ENCODE peak calls at places on chromosome 22, in seven cellular contexts. O is bronchial epithelial cell, X is coronary artery, H is stomach, G is AG10803, Y is IMR-90, B is body of pancreas. T is an unnamed sample.

GRCh38 chr22:43811777-43812148 is 342 bp downstream of the EFCAB6 start:
- DNase-seq in O (peak; percentile 56), X (no peak), H (no peak), G (peak; percentile 42), Y (peak; percentile 61), B (no peak), T (peak; percentile 16)

GRCh38 chr22:46280999-46281623 is 13.3 kb downstream of the TTC38 start:
- DNase-seq in O (no peak), X (no peak), H (no peak), G (no peak), Y (no peak), B (no peak), T (no peak)

GRCh38 chr22:40769761-40770160 is 49.4 kb downstream of the SLC25A17 start:
- DNase-seq in O (no peak), X (no peak), H (no peak), G (no peak), Y (no peak), B (no peak), T (no peak)

GRCh38 chr22:32080904-32081303 is 37.8 kb downstream of the SLC5A1 start:
- DNase-seq in O (peak; percentile 61), X (no peak), H (peak; percentile 45), G (peak; percentile 53), Y (peak; percentile 47), B (peak; percentile 39), T (peak; percentile 64)

GRCh38 chr22:34429314-34429713 is 509.0 kb upstream of the LARGE1 start:
- DNase-seq in O (peak; percentile 67), X (no peak), H (no peak), G (no peak), Y (no peak), B (no peak), T (no peak)

GRCh38 chr22:36546932-36547331 is 18.0 kb upstream of the EIF3D start:
- DNase-seq in O (peak; percentile 96), X (no peak), H (no peak), G (peak; percentile 67), Y (peak; percentile 92), B (no peak), T (peak; percentile 52)

GRCh38 chr22:37661160-37661924 is 2.8 kb downstream of the PDXP start:
- DNase-seq in O (no peak), X (no peak), H (no peak), G (peak; percentile 78), Y (peak; percentile 82), B (peak; percentile 34), T (no peak)

GRCh38 chr22:50299724-50300619 is 7.5 kb downstream of the PLXNB2 start:
- DNase-seq in O (no peak), X (no peak), H (peak; percentile 72), G (no peak), Y (no peak), B (no peak), T (no peak)

GRCh38 chr22:31630331-31631329 is 31.4 kb downstream of the PISD start:
- DNase-seq in O (peak; percentile 51), X (peak; percentile 86), H (peak; percentile 79), G (peak; percentile 51), Y (peak; percentile 74), B (peak; percentile 84), T (peak; percentile 71)

GRCh38 chr22:44330727-44331660 is 18.2 kb upstream of the SHISAL1 start:
- DNase-seq in O (no peak), X (no peak), H (no peak), G (no peak), Y (no peak), B (no peak), T (no peak)

GRCh38 chr22:48520888-48521600 is 1306.6 kb downstream of the BRD1 start:
- DNase-seq in O (no peak), X (no peak), H (no peak), G (no peak), Y (no peak), B (no peak), T (no peak)

GRCh38 chr22:48523761-48524160 is 1303.9 kb downstream of the BRD1 start:
- DNase-seq in O (no peak), X (no peak), H (no peak), G (no peak), Y (no peak), B (no peak), T (no peak)

GRCh38 chr22:48522271-48522670 is 1305.4 kb downstream of the BRD1 start:
- DNase-seq in O (no peak), X (no peak), H (no peak), G (no peak), Y (no peak), B (no peak), T (no peak)

GRCh38 chr22:48520207-48520606 is 1307.5 kb downstream of the BRD1 start:
- DNase-seq in O (no peak), X (no peak), H (no peak), G (no peak), Y (no peak), B (no peak), T (no peak)

DNA sequence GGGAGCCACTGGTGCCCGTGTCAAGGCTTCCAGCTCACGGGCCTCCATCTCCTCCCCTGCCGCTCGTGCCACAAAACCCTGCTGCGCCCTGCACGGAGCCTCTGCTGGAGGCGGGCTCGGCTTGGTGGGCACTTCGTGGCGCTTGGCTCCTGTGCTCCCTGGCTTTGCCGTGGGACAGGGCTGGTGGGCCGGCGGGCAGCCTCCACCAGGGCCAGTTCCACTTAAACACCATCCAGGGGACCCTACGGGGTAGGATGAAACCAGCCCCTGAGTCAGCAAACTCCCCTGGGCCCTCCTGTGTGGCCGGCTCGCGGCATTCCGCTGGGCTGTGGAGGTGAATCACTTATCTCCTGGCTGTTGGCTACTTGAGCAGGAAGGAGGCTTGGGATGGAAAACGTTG is 1304.6 kb downstream of the BRD1 start:
- DNase-seq in O (no peak), X (no peak), H (no peak), G (no peak), Y (no peak), B (no peak), T (no peak)
- TF ChIP-seq CTCF in O (no peak), X (no peak), H (no peak), G (no peak), Y (no peak), B (no peak), T (no peak)

GRCh38 chr22:23376256-23376655 is 195.9 kb downstream of the BCR start:
- DNase-seq in O (peak; percentile 26), X (no peak), H (no peak), G (no peak), Y (no peak), B (no peak), T (no peak)
- TF ChIP-seq CTCF in O (peak; percentile 55), X (no peak), H (no peak), G (peak; percentile 25), Y (peak; percentile 12), B (no peak), T (no peak)

GRCh38 chr22:24134090-24134846 is 47.0 kb upstream of the SUSD2 start:
- DNase-seq in O (no peak), X (no peak), H (peak; percentile 34), G (no peak), Y (no peak), B (peak; percentile 67), T (no peak)

GRCh38 chr22:24129980-24130379 is 51.3 kb upstream of the SUSD2 start:
- DNase-seq in O (no peak), X (no peak), H (no peak), G (no peak), Y (no peak), B (no peak), T (no peak)

GRCh38 chr22:24128631-24129601 is 52.4 kb upstream of the SUSD2 start:
- DNase-seq in O (no peak), X (no peak), H (no peak), G (no peak), Y (no peak), B (peak; percentile 21), T (no peak)

GRCh38 chr22:24137595-24137994 is 43.7 kb upstream of the SUSD2 start:
- DNase-seq in O (no peak), X (no peak), H (no peak), G (peak; percentile 90), Y (peak; percentile 86), B (no peak), T (no peak)

DNA sequence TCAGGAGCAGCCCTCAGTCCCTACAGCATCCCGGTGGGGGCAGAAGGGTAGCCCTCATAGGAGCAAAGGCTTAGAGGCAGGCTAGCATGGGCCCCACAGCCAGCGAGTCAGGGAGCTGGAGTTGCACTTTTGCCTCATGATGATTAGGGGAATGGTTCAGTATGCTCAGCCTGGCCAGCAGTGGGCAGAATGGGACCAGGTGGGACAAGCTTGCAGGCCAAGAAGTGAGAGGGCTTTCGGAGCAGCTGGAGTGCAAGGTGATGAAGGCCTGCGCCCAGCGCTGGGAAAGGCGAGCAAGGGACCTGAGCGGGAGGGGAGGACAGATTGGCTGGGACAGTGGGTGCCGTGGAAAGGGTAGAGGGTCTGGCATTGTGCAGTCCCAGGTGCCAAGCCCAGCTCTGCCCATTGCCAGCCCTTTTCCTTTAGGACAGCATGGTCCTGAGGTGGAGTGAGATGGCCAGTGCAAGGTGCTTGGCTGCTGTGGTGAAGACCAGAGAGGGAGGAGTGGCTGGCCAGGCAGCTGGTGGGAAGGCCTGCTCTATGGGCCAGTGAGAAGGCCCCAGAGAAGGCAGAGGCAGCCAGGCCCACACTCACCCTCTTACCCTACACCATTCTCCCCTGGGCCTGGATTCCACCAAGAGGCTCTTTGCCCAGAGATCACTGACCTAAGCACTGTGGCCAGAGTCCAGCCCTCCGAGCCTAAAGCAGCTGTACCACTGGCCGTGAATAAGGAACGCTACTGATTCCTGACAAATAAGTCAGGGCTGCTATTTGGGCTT is 47.9 kb upstream of the SUSD2 start:
- DNase-seq in O (no peak), X (no peak), H (no peak), G (peak; percentile 11), Y (peak; percentile 41), B (no peak), T (no peak)
- TF ChIP-seq CTCF in O (peak; percentile 23), X (peak; percentile 41), H (peak; percentile 19), G (peak; percentile 30), Y (peak; percentile 40), B (no peak), T (no peak)

GRCh38 chr22:19875531-19876313 is 21.0 kb upstream of the GNB1L start:
- DNase-seq in O (no peak), X (no peak), H (no peak), G (no peak), Y (no peak), B (no peak), T (no peak)

GRCh38 chr22:19875061-19875530 is 20.4 kb upstream of the GNB1L start:
- DNase-seq in O (no peak), X (peak; percentile 68), H (no peak), G (no peak), Y (no peak), B (no peak), T (no peak)

GRCh38 chr22:19876941-19877625 is 22.4 kb upstream of the GNB1L start:
- DNase-seq in O (no peak), X (peak; percentile 71), H (no peak), G (no peak), Y (no peak), B (no peak), T (no peak)

GRCh38 chr22:19877626-19878339 is 23.1 kb upstream of the GNB1L start:
- DNase-seq in O (no peak), X (peak; percentile 71), H (no peak), G (peak; percentile 64), Y (peak; percentile 58), B (no peak), T (no peak)

DNA sequence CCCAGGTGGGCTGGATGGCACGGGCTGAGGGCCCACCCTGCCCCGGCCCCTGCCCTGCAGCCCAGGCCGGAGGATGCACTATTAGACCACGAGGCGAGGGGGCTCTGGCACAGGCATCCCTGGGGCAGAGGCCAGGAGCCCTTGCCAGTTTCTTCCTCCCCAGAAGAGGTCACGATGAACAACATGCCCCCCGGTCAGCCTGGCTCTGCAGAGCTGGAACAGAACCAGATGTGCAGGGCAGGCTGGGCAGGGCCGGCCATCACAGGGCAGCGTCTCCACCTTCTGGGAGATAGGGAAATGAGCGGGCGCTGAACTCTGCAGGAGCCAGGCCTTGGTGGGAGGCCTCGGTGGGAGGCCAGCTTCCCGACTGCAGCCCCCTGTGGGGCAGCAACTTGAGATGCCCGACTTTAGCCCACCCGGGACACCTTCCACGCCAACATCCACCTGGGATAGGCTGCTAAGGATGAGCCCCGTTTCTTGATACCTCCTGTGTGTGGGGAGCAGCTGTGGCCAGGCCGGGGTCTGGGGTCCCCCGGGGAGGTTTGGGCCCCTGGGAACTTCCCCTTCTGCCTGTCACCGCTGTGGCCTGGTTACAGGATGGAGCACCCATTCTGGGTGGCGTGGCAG is 21.8 kb upstream of the GNB1L start:
- DNase-seq in O (no peak), X (no peak), H (no peak), G (no peak), Y (no peak), B (no peak), T (no peak)
- TF ChIP-seq CTCF in O (no peak), X (no peak), H (no peak), G (no peak), Y (no peak), B (no peak), T (no peak)

T was measured in RWPE1.